ENCODE peak calls at places on chromosomes 13 and 19, in seven cellular contexts. I, H, E, L, Q, U and O are unnamed samples.

GRCh38 chr19:30686252-30686762 is 314.1 kb downstream of the ZNF536 start:
- DNase-seq in H (no peak), U (peak; percentile 75), E (no peak), I (no peak), Q (no peak), L (no peak), O (no peak)

GRCh38 chr19:41403181-41403970 is 5.8 kb downstream of the BCKDHA start:
- DNase-seq in I (no peak), Q (no peak), L (no peak), H (no peak), E (no peak), U (no peak), O (peak; percentile 51)

GRCh38 chr19:10812902-10813404 is 23.1 kb downstream of the TMED1 start:
- DNase-seq in E (peak; percentile 85), H (no peak), I (no peak), Q (no peak), L (no peak), U (no peak), O (no peak)

GRCh38 chr13:59587971-59588716 is 575.6 kb downstream of the DIAPH3 start:
- DNase-seq in U (no peak), H (no peak), L (no peak), Q (no peak), E (no peak), I (no peak), O (no peak)

GRCh38 chr13:40794414-40795368 is 5.3 kb downstream of the SLC25A15 start:
- DNase-seq in E (no peak), I (no peak), Q (no peak), H (no peak), L (no peak), U (no peak), O (no peak)

GRCh38 chr13:87123987-87124784 is 547.0 kb upstream of the SLITRK5 start:
- DNase-seq in E (peak; percentile 1), Q (peak; percentile 10), L (no peak), I (peak; percentile 75), U (no peak), H (peak; percentile 19), O (no peak)

GRCh38 chr13:63554157-63554556 is 2138.5 kb upstream of the PCDH20 start:
- DNase-seq in U (no peak), Q (no peak), I (no peak), E (no peak), H (no peak), L (no peak), O (no peak)

GRCh38 chr13:60795219-60795618 is 398.2 kb downstream of the TDRD3 start:
- DNase-seq in Q (no peak), U (no peak), I (no peak), H (no peak), L (no peak), E (no peak), O (no peak)

GRCh38 chr19:53103903-53104203 is 631 bp upstream of the ZNF160 start:
- DNase-seq in I (no peak), H (no peak), L (no peak), U (no peak), E (no peak), Q (no peak), O (no peak)

GRCh38 chr19:38039966-38040365 is 133.0 kb downstream of the SIPA1L3 start:
- DNase-seq in U (no peak), H (no peak), Q (no peak), E (no peak), L (no peak), I (no peak), O (no peak)

GRCh38 chr13:43908156-43909126 is 28.7 kb downstream of the LACC1 start:
- DNase-seq in Q (peak; percentile 20), H (no peak), U (peak; percentile 36), L (no peak), E (no peak), I (peak; percentile 37), O (peak; percentile 34)

GRCh38 chr19:367561-367960 is 23.0 kb upstream of the MIER2 start:
- DNase-seq in H (no peak), L (no peak), Q (no peak), U (no peak), I (no peak), E (no peak), O (no peak)

GRCh38 chr13:112842343-112842856 is 126.6 kb upstream of the MCF2L start:
- DNase-seq in U (no peak), L (no peak), I (no peak), Q (no peak), E (no peak), H (no peak), O (no peak)

DNA sequence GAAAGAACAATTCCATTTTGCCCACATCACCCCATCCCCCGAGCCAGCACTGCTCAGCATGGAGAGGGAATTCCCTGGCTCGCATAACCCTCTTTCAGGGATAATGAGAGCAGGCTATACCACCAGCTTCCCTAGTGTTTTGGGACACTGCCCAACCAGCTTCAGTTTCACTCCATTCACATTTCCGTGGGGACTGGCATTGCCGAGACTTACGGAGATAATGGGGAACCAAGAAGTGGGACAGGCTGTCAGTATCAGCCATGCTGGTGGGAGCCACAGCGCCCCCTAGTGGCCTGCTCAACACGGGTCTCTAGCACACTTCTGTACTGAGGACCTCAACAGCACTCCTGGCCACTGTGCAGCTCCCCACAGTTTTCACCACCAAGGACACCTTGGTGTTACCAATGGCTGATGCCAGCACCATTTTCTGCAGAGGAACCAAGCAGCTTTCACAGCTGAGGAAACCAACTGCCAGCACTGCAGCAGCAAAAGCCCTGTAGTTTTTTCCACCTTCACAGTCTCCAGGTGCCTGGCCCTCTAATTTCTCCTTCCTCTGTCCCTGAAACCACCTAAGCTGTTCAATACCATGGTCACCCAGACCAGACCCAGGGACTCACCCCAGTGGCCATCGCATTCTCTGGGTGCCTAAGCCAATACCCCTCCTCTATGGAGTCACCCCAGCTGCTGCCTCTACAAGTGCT is 23.7 kb downstream of the SLC6A16 start:
- DNase-seq in L (peak; percentile 40), E (peak; percentile 87), H (peak; percentile 50), U (peak; percentile 72), I (peak; percentile 48), Q (peak; percentile 23), O (peak; percentile 42)
- TF ChIP-seq JUND in L (no peak), E (no peak), H (no peak), U (no peak), I (no peak), Q (no peak), O (no peak)

DNA sequence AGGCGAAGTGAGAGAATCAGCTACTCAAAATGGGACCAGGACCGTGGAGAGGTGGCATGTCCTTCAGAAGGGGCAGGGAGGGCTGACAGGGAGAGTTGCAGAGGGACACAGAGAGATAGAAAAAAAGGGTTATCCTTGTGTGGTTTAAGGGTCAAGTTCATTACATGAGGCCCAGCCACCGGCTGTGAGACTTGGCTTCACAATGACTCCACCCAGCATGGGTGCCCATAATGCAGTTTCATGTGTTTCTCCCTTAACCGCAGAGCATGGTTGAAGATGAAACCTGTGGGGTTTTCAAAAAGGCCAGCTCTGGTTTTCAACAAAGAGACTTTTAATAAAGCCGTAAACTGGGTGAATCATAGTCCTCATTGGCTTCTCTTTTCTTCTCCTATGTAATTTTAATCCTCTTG is 164.6 kb downstream of the KLF5 start:
- DNase-seq in L (peak; percentile 34), E (no peak), H (no peak), U (no peak), I (no peak), Q (no peak), O (no peak)
- TF ChIP-seq JUND in L (no peak), E (no peak), H (no peak), U (no peak), I (no peak), Q (no peak), O (no peak)

DNA sequence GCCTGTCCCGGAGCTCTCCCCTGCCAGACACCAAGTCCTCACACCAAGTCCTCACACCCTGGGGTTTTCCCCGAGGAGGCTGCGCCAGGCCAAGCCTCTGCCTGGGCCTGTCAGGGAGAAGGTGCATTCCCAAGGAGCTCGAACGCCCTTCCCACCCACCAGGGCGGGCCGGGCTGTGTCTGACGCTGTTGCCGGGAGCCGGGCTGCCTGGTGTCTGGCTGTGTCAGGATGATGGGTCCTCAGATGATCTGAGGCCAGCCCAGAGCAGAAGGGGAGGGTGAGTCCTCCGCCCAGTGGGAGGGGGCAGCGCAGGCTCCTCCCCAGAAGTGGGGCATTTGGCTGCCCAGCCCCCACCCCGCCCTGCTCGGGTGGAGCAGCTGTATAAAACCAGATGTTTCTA is 2.3 kb upstream of the HAS1 start:
- DNase-seq in U (no peak), I (no peak), H (no peak), E (peak; percentile 79), L (no peak), Q (no peak), O (no peak)
- TF ChIP-seq JUND in U (no peak), I (no peak), H (no peak), E (no peak), L (no peak), Q (no peak), O (no peak)

GRCh38 chr19:45517641-45518468 is 10.6 kb downstream of the VASP start:
- DNase-seq in E (no peak), H (no peak), L (no peak), U (no peak), Q (no peak), I (no peak), O (no peak)
- TF ChIP-seq JUND in E (no peak), H (no peak), L (no peak), U (no peak), Q (no peak), I (no peak), O (no peak)

GRCh38 chr13:96686286-96686685 is 308.0 kb downstream of the OXGR1 start:
- DNase-seq in Q (no peak), L (no peak), U (no peak), H (no peak), E (no peak), I (no peak), O (no peak)
- TF ChIP-seq JUND in Q (no peak), L (no peak), U (no peak), H (no peak), E (no peak), I (no peak), O (no peak)

GRCh38 chr19:6632002-6632621 is 37.8 kb downstream of the TNFSF14 start:
- DNase-seq in H (no peak), E (peak; percentile 52), Q (peak; percentile 66), U (peak; percentile 58), I (peak; percentile 77), L (peak; percentile 84), O (no peak)
- TF ChIP-seq JUND in H (no peak), E (no peak), Q (no peak), U (no peak), I (no peak), L (no peak), O (no peak)